ENCODE peak calls at places on chromosome 22, in six cellular contexts. N is Peyer's patch; D is tibial nerve; T is aorta; J is CD8-positive, alpha-beta T cell; S is ovary. C is an unnamed sample.

GRCh38 chr22:32781695-32782094 is 19.8 kb upstream of the TIMP3 start:
- DNase-seq in N (no peak), D (no peak), T (no peak), J (no peak), S (no peak), C (no peak)

GRCh38 chr22:38696606-38697005 is 4.1 kb downstream of the JOSD1 start:
- DNase-seq in N (no peak), D (no peak), T (no peak), J (peak; percentile 41), S (no peak), C (no peak)

GRCh38 chr22:49588739-49589138 is 238.9 kb downstream of the BRD1 start:
- DNase-seq in N (no peak), D (no peak), T (no peak), J (no peak), S (no peak), C (no peak)

GRCh38 chr22:30556388-30556787 is 9.8 kb upstream of the SEC14L6 start:
- DNase-seq in N (no peak), D (no peak), T (no peak), J (no peak), S (no peak), C (no peak)

GRCh38 chr22:17980638-17981051 is 43.7 kb downstream of the MICAL3 start:
- DNase-seq in N (peak; percentile 72), D (peak; percentile 20), T (no peak), J (peak; percentile 56), S (no peak), C (peak; percentile 53)

GRCh38 chr22:25172153-25172552 is 27.5 kb upstream of the CRYBB3 start:
- DNase-seq in N (no peak), D (no peak), T (no peak), J (peak; percentile 16), S (no peak), C (no peak)

GRCh38 chr22:21067901-21068680 is 22.3 kb downstream of the LRRC74B start:
- DNase-seq in N (no peak), D (no peak), T (no peak), J (no peak), S (no peak), C (no peak)

GRCh38 chr22:29463487-29464088 is 16.4 kb upstream of the NEFH start:
- DNase-seq in N (no peak), D (no peak), T (no peak), J (no peak), S (no peak), C (no peak)

GRCh38 chr22:25177895-25178294 is 21.8 kb upstream of the CRYBB3 start:
- DNase-seq in N (no peak), D (no peak), T (no peak), J (no peak), S (no peak), C (no peak)

GRCh38 chr22:42368379-42369249 is 63.6 kb downstream of the NFAM1 start:
- DNase-seq in N (peak; percentile 24), D (no peak), T (peak; percentile 63), J (peak; percentile 22), S (peak; percentile 36), C (peak; percentile 42)

GRCh38 chr22:21652010-21652546 is 10.0 kb downstream of the SDF2L1 start:
- DNase-seq in N (peak; percentile 88), D (peak; percentile 87), T (peak; percentile 93), J (peak; percentile 85), S (peak; percentile 79), C (peak; percentile 82)

DNA sequence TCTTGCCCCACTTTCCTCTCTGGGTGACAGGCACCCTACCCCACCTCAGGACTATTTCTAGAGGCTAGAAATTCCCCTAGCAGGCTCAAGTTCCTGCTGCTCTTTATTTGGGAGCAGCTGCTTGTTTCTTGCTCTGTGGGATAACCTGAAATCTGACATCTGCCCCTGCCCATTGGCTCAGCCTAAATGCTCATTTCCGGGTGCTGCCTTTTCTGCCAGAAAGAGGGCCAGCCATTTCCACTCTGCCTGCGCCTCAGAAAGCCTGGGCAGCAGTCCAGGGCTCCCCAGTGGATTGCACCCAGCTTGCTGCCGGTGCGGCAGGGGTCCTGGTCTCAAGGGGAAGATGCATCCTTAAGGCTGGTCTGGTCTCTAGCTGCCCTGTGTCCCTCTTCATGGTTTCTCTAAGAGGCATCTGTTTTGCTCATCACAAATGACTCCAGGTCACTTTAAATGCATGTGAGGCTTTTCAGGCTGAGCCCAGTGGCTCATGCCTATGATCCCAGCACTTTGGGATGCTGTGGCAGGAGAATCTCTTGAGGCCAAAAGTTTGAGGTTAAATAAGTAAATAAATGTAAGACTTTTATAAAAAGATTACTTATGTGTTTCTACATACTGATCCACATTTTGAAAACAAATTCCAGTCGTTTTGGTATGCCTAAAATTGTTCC is 10.3 kb upstream of the PNPLA5 start:
- DNase-seq in N (no peak), D (no peak), T (no peak), J (no peak), S (no peak), C (no peak)
- H3K4me1 ChIP-seq in N (no peaks in the 10 kb centered on the region), D (no peaks in the 10 kb centered on the region), T (no peaks in the 10 kb centered on the region), J (no peaks in the 10 kb centered on the region), S (no peaks in the 10 kb centered on the region), C (no peaks in the 10 kb centered on the region)

GRCh38 chr22:36296690-36297089 is 43.8 kb downstream of the APOL1 start:
- DNase-seq in N (no peak), D (no peak), T (no peak), J (no peak), S (peak; percentile 17), C (no peak)
- H3K27ac ChIP-seq in N (no peak overlapping the region), D (no peak overlapping the region), T (no peak overlapping the region), J (no peak overlapping the region), S (no peak overlapping the region), C (no peak overlapping the region)

DNA sequence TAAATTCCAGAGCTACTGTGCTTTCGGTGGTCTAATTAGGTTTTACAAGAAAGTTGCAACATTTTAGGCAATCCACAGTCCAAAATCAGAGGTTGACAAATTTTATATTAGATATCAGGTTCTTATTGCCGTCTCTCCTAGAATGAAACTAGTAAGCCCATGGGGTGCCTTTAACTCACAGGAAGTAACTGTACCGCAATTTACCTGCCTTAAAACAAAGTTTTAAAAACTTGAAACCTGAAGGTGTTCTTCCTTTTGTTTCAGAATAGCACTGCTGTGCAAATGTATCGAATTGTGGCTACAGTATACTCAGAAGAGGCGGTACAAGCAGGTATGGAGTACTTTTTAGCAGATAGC is 77.2 kb downstream of the PISD start:
- DNase-seq in N (no peak), D (no peak), T (no peak), J (no peak), S (no peak), C (no peak)
- H3K4me3 ChIP-seq in N (no peak overlapping the region), D (no peak overlapping the region), T (no peak overlapping the region), J (no peak overlapping the region), S (no peak overlapping the region), C (no peak overlapping the region)

GRCh38 chr22:46596819-46597218 is 23.4 kb upstream of the GRAMD4 start:
- DNase-seq in N (no peak), D (no peak), T (no peak), J (no peak), S (no peak), C (no peak)

GRCh38 chr22:46594947-46595298 is 25.3 kb upstream of the GRAMD4 start:
- DNase-seq in N (no peak), D (no peak), T (no peak), J (no peak), S (no peak), C (no peak)

GRCh38 chr22:46593996-46594946 is 25.9 kb upstream of the GRAMD4 start:
- DNase-seq in N (no peak), D (no peak), T (no peak), J (no peak), S (no peak), C (no peak)

GRCh38 chr22:46596032-46596441 is 24.1 kb upstream of the GRAMD4 start:
- DNase-seq in N (no peak), D (peak; percentile 61), T (no peak), J (no peak), S (no peak), C (no peak)

DNA sequence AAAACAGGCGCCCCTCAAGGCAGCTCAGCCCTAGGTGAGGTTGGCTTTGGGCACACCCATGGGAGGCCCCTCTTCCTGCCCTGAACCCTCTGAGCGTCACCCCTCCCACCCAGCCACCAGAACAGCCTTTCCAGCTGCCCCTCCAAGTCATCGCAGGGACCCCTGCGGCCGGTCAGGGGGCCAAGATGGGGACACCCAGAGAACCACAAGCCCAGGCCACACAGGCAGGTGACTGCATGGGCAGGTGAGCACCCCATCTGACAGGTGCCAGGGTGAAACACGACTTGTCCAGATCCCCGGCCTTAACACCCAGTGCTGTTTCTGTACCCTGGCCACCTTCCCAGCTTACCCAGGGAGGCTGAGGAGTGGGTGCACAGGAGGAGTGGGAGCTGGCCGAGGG is 24.6 kb upstream of the GRAMD4 start:
- DNase-seq in N (no peak), D (no peak), T (no peak), J (no peak), S (no peak), C (no peak)
- H3K4me1 ChIP-seq in N (no peaks in the 10 kb centered on the region), D (peaks cover 24% of the 10 kb centered on the region), T (no peaks in the 10 kb centered on the region), J (peaks cover 15% of the 10 kb centered on the region), S (peaks cover 2% of the 10 kb centered on the region), C (peaks cover 17% of the 10 kb centered on the region)

DNA sequence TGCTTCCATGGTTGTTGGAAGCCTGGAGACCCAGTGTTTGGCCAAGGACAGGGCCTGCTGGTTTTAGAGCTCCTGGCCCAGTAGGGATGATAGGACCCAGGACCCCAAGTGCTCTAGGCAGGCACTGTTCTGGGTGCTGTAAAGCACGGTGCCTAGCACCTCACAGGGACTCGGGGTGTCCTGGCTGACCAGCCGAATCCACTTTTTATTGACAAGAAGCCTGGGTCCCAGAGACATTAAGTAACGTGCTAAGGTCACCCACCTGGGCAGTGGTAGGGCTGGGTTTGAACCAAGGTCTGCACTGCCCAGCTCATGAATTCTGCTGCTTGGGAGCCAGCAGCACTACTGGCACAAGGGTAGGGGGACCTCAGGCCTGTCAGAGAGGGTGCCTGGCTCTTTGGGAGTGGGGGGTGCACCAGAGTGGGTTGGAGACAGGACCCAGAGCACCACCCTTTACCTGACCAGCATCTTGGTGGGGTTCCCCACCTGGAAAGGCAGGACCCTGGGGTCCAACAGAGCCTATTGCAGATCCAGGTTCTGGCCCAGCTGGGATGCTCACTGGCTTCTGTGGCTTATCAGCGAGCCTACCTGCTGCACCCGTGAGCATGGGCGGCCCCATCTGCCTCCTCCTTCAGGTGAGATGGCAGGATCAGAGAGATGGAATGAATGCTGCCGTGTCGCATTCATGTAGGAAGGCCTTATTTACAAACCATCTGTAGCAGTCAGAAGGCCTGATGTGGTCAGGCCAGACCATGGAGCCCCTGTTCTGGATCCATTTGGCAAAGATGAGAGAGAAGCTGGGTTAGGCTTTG is 52.0 kb downstream of the BCR start:
- DNase-seq in N (no peak), D (no peak), T (peak; percentile 24), J (no peak), S (peak; percentile 6), C (no peak)
- H3K27ac ChIP-seq in N (no peak overlapping the region), D (no peak overlapping the region), T (no peak overlapping the region), J (no peak overlapping the region), S (no peak overlapping the region), C (no peak overlapping the region)

GRCh38 chr22:43377486-43377995 is 34.3 kb upstream of the MPPED1 start:
- DNase-seq in N (no peak), D (no peak), T (no peak), J (no peak), S (peak; percentile 49), C (no peak)

GRCh38 chr22:43381693-43382092 is 30.1 kb upstream of the MPPED1 start:
- DNase-seq in N (no peak), D (no peak), T (no peak), J (no peak), S (no peak), C (peak; percentile 28)

GRCh38 chr22:43375951-43376455 is 32.8 kb upstream of the SCUBE1 start:
- DNase-seq in N (no peak), D (no peak), T (no peak), J (no peak), S (no peak), C (no peak)

GRCh38 chr22:43376765-43377485 is 33.8 kb upstream of the SCUBE1 start:
- DNase-seq in N (peak; percentile 21), D (no peak), T (no peak), J (peak; percentile 53), S (no peak), C (peak; percentile 53)

GRCh38 chr22:43378011-43378704 is 33.7 kb upstream of the MPPED1 start:
- DNase-seq in N (no peak), D (peak; percentile 40), T (no peak), J (no peak), S (peak; percentile 66), C (no peak)
- H3K4me3 ChIP-seq in N (no peak overlapping the region), D (no peak overlapping the region), T (no peak overlapping the region), J (no peak overlapping the region), S (no peak overlapping the region), C (no peak overlapping the region)